ENCODE peak calls at places on chromosomes 11 and 22, in seven cellular contexts. One of them, this sample, is unnamed.
A peak's percentile ranks its signal among the peaks of the same experiment; 100 is the strongest.

GRCh38 chr11:114209904-114210303 is 86.3 kb upstream of the NNMT start:
- DNase-seq in dorsolateral prefrontal cortex: no peak
- DNase-seq in activated T-helper 2 cell treated with anti-CD3 and anti-CD28 coated beads, Interferon-gamma antibody, Interleukin-2, Interleukin-4, amounts not matched to agents 10 μg/mL and 5 μg/mL and 100 μg/mL, durations not matched to agents 14 hours and 24 hours and 36 hours: no peak
- DNase-seq in activated gamma-delta T cell treated with Interleukin-2 at 50 U/mL for 16 hours: no peak
- DNase-seq in SK-MEL-5: no peak
- DNase-seq in activated CD4-positive, alpha-beta T cell treated with anti-CD3 and anti-CD28 coated beads, Interleukin-2, amount 50 U/mL, for 4 hours: no peak
- DNase-seq in AG09319: no peak
- DNase-seq in this sample: no peak

GRCh38 chr22:24578355-24579241 is 14.3 kb downstream of the LRRC75B start:
- DNase-seq in activated T-helper 2 cell treated with anti-CD3 and anti-CD28 coated beads, Interferon-gamma antibody, Interleukin-2, Interleukin-4, amounts not matched to agents 10 μg/mL and 5 μg/mL and 100 μg/mL, durations not matched to agents 14 hours and 24 hours and 36 hours: no peak
- DNase-seq in dorsolateral prefrontal cortex: no peak
- DNase-seq in activated gamma-delta T cell treated with Interleukin-2 at 50 U/mL for 16 hours: no peak
- DNase-seq in activated CD4-positive, alpha-beta T cell treated with anti-CD3 and anti-CD28 coated beads, Interleukin-2, amount 50 U/mL, for 4 hours: no peak
- DNase-seq in SK-MEL-5: no peak
- DNase-seq in AG09319: no peak
- DNase-seq in this sample: no peak

GRCh38 chr22:46087816-46088277 is 62.5 kb upstream of the PPARA start:
- DNase-seq in activated gamma-delta T cell treated with Interleukin-2 at 50 U/mL for 16 hours: no peak
- DNase-seq in AG09319: peak; percentile 89
- DNase-seq in activated T-helper 2 cell treated with anti-CD3 and anti-CD28 coated beads, Interferon-gamma antibody, Interleukin-2, Interleukin-4, amounts not matched to agents 10 μg/mL and 5 μg/mL and 100 μg/mL, durations not matched to agents 14 hours and 24 hours and 36 hours: no peak
- DNase-seq in dorsolateral prefrontal cortex: peak; percentile 79
- DNase-seq in SK-MEL-5: peak; percentile 26
- DNase-seq in activated CD4-positive, alpha-beta T cell treated with anti-CD3 and anti-CD28 coated beads, Interleukin-2, amount 50 U/mL, for 4 hours: no peak
- DNase-seq in this sample: peak; percentile 92

GRCh38 chr11:46414466-46414796 is 22.9 kb upstream of the CHRM4 start:
- DNase-seq in activated CD4-positive, alpha-beta T cell treated with anti-CD3 and anti-CD28 coated beads, Interleukin-2, amount 50 U/mL, for 4 hours: no peak
- DNase-seq in activated gamma-delta T cell treated with Interleukin-2 at 50 U/mL for 16 hours: peak; percentile 19
- DNase-seq in SK-MEL-5: no peak
- DNase-seq in activated T-helper 2 cell treated with anti-CD3 and anti-CD28 coated beads, Interferon-gamma antibody, Interleukin-2, Interleukin-4, amounts not matched to agents 10 μg/mL and 5 μg/mL and 100 μg/mL, durations not matched to agents 14 hours and 24 hours and 36 hours: no peak
- DNase-seq in dorsolateral prefrontal cortex: no peak
- DNase-seq in AG09319: no peak
- DNase-seq in this sample: no peak

GRCh38 chr11:45062974-45063635 is 83.3 kb upstream of the PRDM11 start:
- DNase-seq in AG09319: no peak
- DNase-seq in SK-MEL-5: no peak
- DNase-seq in activated gamma-delta T cell treated with Interleukin-2 at 50 U/mL for 16 hours: no peak
- DNase-seq in activated T-helper 2 cell treated with anti-CD3 and anti-CD28 coated beads, Interferon-gamma antibody, Interleukin-2, Interleukin-4, amounts not matched to agents 10 μg/mL and 5 μg/mL and 100 μg/mL, durations not matched to agents 14 hours and 24 hours and 36 hours: no peak
- DNase-seq in activated CD4-positive, alpha-beta T cell treated with anti-CD3 and anti-CD28 coated beads, Interleukin-2, amount 50 U/mL, for 4 hours: no peak
- DNase-seq in dorsolateral prefrontal cortex: no peak
- DNase-seq in this sample: no peak

GRCh38 chr11:72085836-72086475 is 5.3 kb downstream of the LRRC51 start:
- DNase-seq in SK-MEL-5: peak; percentile 90
- DNase-seq in activated T-helper 2 cell treated with anti-CD3 and anti-CD28 coated beads, Interferon-gamma antibody, Interleukin-2, Interleukin-4, amounts not matched to agents 10 μg/mL and 5 μg/mL and 100 μg/mL, durations not matched to agents 14 hours and 24 hours and 36 hours: no peak
- DNase-seq in AG09319: no peak
- DNase-seq in activated CD4-positive, alpha-beta T cell treated with anti-CD3 and anti-CD28 coated beads, Interleukin-2, amount 50 U/mL, for 4 hours: no peak
- DNase-seq in activated gamma-delta T cell treated with Interleukin-2 at 50 U/mL for 16 hours: no peak
- DNase-seq in dorsolateral prefrontal cortex: no peak
- DNase-seq in this sample: no peak

GRCh38 chr11:46183819-46184218 is 62.6 kb upstream of the PHF21A start:
- DNase-seq in AG09319: peak; percentile 5
- DNase-seq in activated gamma-delta T cell treated with Interleukin-2 at 50 U/mL for 16 hours: no peak
- DNase-seq in SK-MEL-5: no peak
- DNase-seq in activated CD4-positive, alpha-beta T cell treated with anti-CD3 and anti-CD28 coated beads, Interleukin-2, amount 50 U/mL, for 4 hours: no peak
- DNase-seq in activated T-helper 2 cell treated with anti-CD3 and anti-CD28 coated beads, Interferon-gamma antibody, Interleukin-2, Interleukin-4, amounts not matched to agents 10 μg/mL and 5 μg/mL and 100 μg/mL, durations not matched to agents 14 hours and 24 hours and 36 hours: no peak
- DNase-seq in dorsolateral prefrontal cortex: no peak
- DNase-seq in this sample: no peak

GRCh38 chr11:34600339-34601084 is 20.4 kb upstream of the EHF start:
- DNase-seq in activated gamma-delta T cell treated with Interleukin-2 at 50 U/mL for 16 hours: no peak
- DNase-seq in SK-MEL-5: no peak
- DNase-seq in activated CD4-positive, alpha-beta T cell treated with anti-CD3 and anti-CD28 coated beads, Interleukin-2, amount 50 U/mL, for 4 hours: no peak
- DNase-seq in dorsolateral prefrontal cortex: no peak
- DNase-seq in AG09319: no peak
- DNase-seq in activated T-helper 2 cell treated with anti-CD3 and anti-CD28 coated beads, Interferon-gamma antibody, Interleukin-2, Interleukin-4, amounts not matched to agents 10 μg/mL and 5 μg/mL and 100 μg/mL, durations not matched to agents 14 hours and 24 hours and 36 hours: no peak
- DNase-seq in this sample: no peak

GRCh38 chr11:94330789-94331188 is 26.4 kb downstream of the IZUMO1R start:
- DNase-seq in activated CD4-positive, alpha-beta T cell treated with anti-CD3 and anti-CD28 coated beads, Interleukin-2, amount 50 U/mL, for 4 hours: no peak
- DNase-seq in dorsolateral prefrontal cortex: no peak
- DNase-seq in activated T-helper 2 cell treated with anti-CD3 and anti-CD28 coated beads, Interferon-gamma antibody, Interleukin-2, Interleukin-4, amounts not matched to agents 10 μg/mL and 5 μg/mL and 100 μg/mL, durations not matched to agents 14 hours and 24 hours and 36 hours: no peak
- DNase-seq in activated gamma-delta T cell treated with Interleukin-2 at 50 U/mL for 16 hours: no peak
- DNase-seq in AG09319: no peak
- DNase-seq in SK-MEL-5: no peak
- DNase-seq in this sample: no peak

GRCh38 chr11:124108158-124108557 is 7.1 kb upstream of the VWA5A start:
- DNase-seq in AG09319: no peak
- DNase-seq in SK-MEL-5: peak; percentile 56
- DNase-seq in activated gamma-delta T cell treated with Interleukin-2 at 50 U/mL for 16 hours: no peak
- DNase-seq in activated CD4-positive, alpha-beta T cell treated with anti-CD3 and anti-CD28 coated beads, Interleukin-2, amount 50 U/mL, for 4 hours: no peak
- DNase-seq in activated T-helper 2 cell treated with anti-CD3 and anti-CD28 coated beads, Interferon-gamma antibody, Interleukin-2, Interleukin-4, amounts not matched to agents 10 μg/mL and 5 μg/mL and 100 μg/mL, durations not matched to agents 14 hours and 24 hours and 36 hours: no peak
- DNase-seq in dorsolateral prefrontal cortex: no peak
- DNase-seq in this sample: no peak

GRCh38 chr11:100830295-100830694 is 143.2 kb downstream of the ARHGAP42 start:
- DNase-seq in activated CD4-positive, alpha-beta T cell treated with anti-CD3 and anti-CD28 coated beads, Interleukin-2, amount 50 U/mL, for 4 hours: no peak
- DNase-seq in AG09319: no peak
- DNase-seq in activated T-helper 2 cell treated with anti-CD3 and anti-CD28 coated beads, Interferon-gamma antibody, Interleukin-2, Interleukin-4, amounts not matched to agents 10 μg/mL and 5 μg/mL and 100 μg/mL, durations not matched to agents 14 hours and 24 hours and 36 hours: no peak
- DNase-seq in SK-MEL-5: no peak
- DNase-seq in dorsolateral prefrontal cortex: no peak
- DNase-seq in activated gamma-delta T cell treated with Interleukin-2 at 50 U/mL for 16 hours: no peak
- DNase-seq in this sample: no peak

GRCh38 chr11:27409060-27409459 is 46.0 kb upstream of the CCDC34 start:
- DNase-seq in activated gamma-delta T cell treated with Interleukin-2 at 50 U/mL for 16 hours: no peak
- DNase-seq in activated CD4-positive, alpha-beta T cell treated with anti-CD3 and anti-CD28 coated beads, Interleukin-2, amount 50 U/mL, for 4 hours: no peak
- DNase-seq in dorsolateral prefrontal cortex: no peak
- DNase-seq in AG09319: no peak
- DNase-seq in activated T-helper 2 cell treated with anti-CD3 and anti-CD28 coated beads, Interferon-gamma antibody, Interleukin-2, Interleukin-4, amounts not matched to agents 10 μg/mL and 5 μg/mL and 100 μg/mL, durations not matched to agents 14 hours and 24 hours and 36 hours: no peak
- DNase-seq in SK-MEL-5: no peak
- DNase-seq in this sample: no peak

GRCh38 chr11:37223962-37224361 is 625.9 kb upstream of the RAG2 start:
- DNase-seq in activated CD4-positive, alpha-beta T cell treated with anti-CD3 and anti-CD28 coated beads, Interleukin-2, amount 50 U/mL, for 4 hours: no peak
- DNase-seq in dorsolateral prefrontal cortex: no peak
- DNase-seq in activated T-helper 2 cell treated with anti-CD3 and anti-CD28 coated beads, Interferon-gamma antibody, Interleukin-2, Interleukin-4, amounts not matched to agents 10 μg/mL and 5 μg/mL and 100 μg/mL, durations not matched to agents 14 hours and 24 hours and 36 hours: no peak
- DNase-seq in SK-MEL-5: no peak
- DNase-seq in AG09319: no peak
- DNase-seq in activated gamma-delta T cell treated with Interleukin-2 at 50 U/mL for 16 hours: no peak
- DNase-seq in this sample: no peak

GRCh38 chr11:29002816-29003215 is 894.6 kb downstream of the METTL15 start:
- DNase-seq in AG09319: no peak
- DNase-seq in SK-MEL-5: no peak
- DNase-seq in activated gamma-delta T cell treated with Interleukin-2 at 50 U/mL for 16 hours: no peak
- DNase-seq in activated T-helper 2 cell treated with anti-CD3 and anti-CD28 coated beads, Interferon-gamma antibody, Interleukin-2, Interleukin-4, amounts not matched to agents 10 μg/mL and 5 μg/mL and 100 μg/mL, durations not matched to agents 14 hours and 24 hours and 36 hours: no peak
- DNase-seq in activated CD4-positive, alpha-beta T cell treated with anti-CD3 and anti-CD28 coated beads, Interleukin-2, amount 50 U/mL, for 4 hours: no peak
- DNase-seq in dorsolateral prefrontal cortex: no peak
- DNase-seq in this sample: no peak

GRCh38 chr11:46072172-46072964 is 48.9 kb downstream of the PHF21A start:
- DNase-seq in AG09319: peak; percentile 30
- DNase-seq in activated gamma-delta T cell treated with Interleukin-2 at 50 U/mL for 16 hours: no peak
- DNase-seq in activated CD4-positive, alpha-beta T cell treated with anti-CD3 and anti-CD28 coated beads, Interleukin-2, amount 50 U/mL, for 4 hours: no peak
- DNase-seq in activated T-helper 2 cell treated with anti-CD3 and anti-CD28 coated beads, Interferon-gamma antibody, Interleukin-2, Interleukin-4, amounts not matched to agents 10 μg/mL and 5 μg/mL and 100 μg/mL, durations not matched to agents 14 hours and 24 hours and 36 hours: no peak
- DNase-seq in dorsolateral prefrontal cortex: no peak
- DNase-seq in SK-MEL-5: peak; percentile 7
- DNase-seq in this sample: no peak

GRCh38 chr22:47059076-47059475 is 296.6 kb downstream of the TBC1D22A start:
- DNase-seq in activated T-helper 2 cell treated with anti-CD3 and anti-CD28 coated beads, Interferon-gamma antibody, Interleukin-2, Interleukin-4, amounts not matched to agents 10 μg/mL and 5 μg/mL and 100 μg/mL, durations not matched to agents 14 hours and 24 hours and 36 hours: no peak
- DNase-seq in activated CD4-positive, alpha-beta T cell treated with anti-CD3 and anti-CD28 coated beads, Interleukin-2, amount 50 U/mL, for 4 hours: no peak
- DNase-seq in dorsolateral prefrontal cortex: no peak
- DNase-seq in AG09319: no peak
- DNase-seq in SK-MEL-5: no peak
- DNase-seq in activated gamma-delta T cell treated with Interleukin-2 at 50 U/mL for 16 hours: no peak
- DNase-seq in this sample: no peak

GRCh38 chr11:21190181-21190580 is 520.8 kb downstream of the NELL1 start:
- DNase-seq in dorsolateral prefrontal cortex: no peak
- DNase-seq in activated CD4-positive, alpha-beta T cell treated with anti-CD3 and anti-CD28 coated beads, Interleukin-2, amount 50 U/mL, for 4 hours: no peak
- DNase-seq in activated gamma-delta T cell treated with Interleukin-2 at 50 U/mL for 16 hours: no peak
- DNase-seq in AG09319: no peak
- DNase-seq in SK-MEL-5: no peak
- DNase-seq in activated T-helper 2 cell treated with anti-CD3 and anti-CD28 coated beads, Interferon-gamma antibody, Interleukin-2, Interleukin-4, amounts not matched to agents 10 μg/mL and 5 μg/mL and 100 μg/mL, durations not matched to agents 14 hours and 24 hours and 36 hours: no peak
- DNase-seq in this sample: no peak

GRCh38 chr11:107549954-107550285 is 15.6 kb downstream of the ALKBH8 start:
- DNase-seq in activated CD4-positive, alpha-beta T cell treated with anti-CD3 and anti-CD28 coated beads, Interleukin-2, amount 50 U/mL, for 4 hours: no peak
- DNase-seq in SK-MEL-5: no peak
- DNase-seq in activated gamma-delta T cell treated with Interleukin-2 at 50 U/mL for 16 hours: no peak
- DNase-seq in AG09319: no peak
- DNase-seq in activated T-helper 2 cell treated with anti-CD3 and anti-CD28 coated beads, Interferon-gamma antibody, Interleukin-2, Interleukin-4, amounts not matched to agents 10 μg/mL and 5 μg/mL and 100 μg/mL, durations not matched to agents 14 hours and 24 hours and 36 hours: no peak
- DNase-seq in dorsolateral prefrontal cortex: no peak
- DNase-seq in this sample: no peak

GRCh38 chr11:38173671-38174070 is 1575.6 kb upstream of the RAG2 start:
- DNase-seq in AG09319: no peak
- DNase-seq in activated T-helper 2 cell treated with anti-CD3 and anti-CD28 coated beads, Interferon-gamma antibody, Interleukin-2, Interleukin-4, amounts not matched to agents 10 μg/mL and 5 μg/mL and 100 μg/mL, durations not matched to agents 14 hours and 24 hours and 36 hours: no peak
- DNase-seq in dorsolateral prefrontal cortex: no peak
- DNase-seq in activated CD4-positive, alpha-beta T cell treated with anti-CD3 and anti-CD28 coated beads, Interleukin-2, amount 50 U/mL, for 4 hours: no peak
- DNase-seq in activated gamma-delta T cell treated with Interleukin-2 at 50 U/mL for 16 hours: no peak
- DNase-seq in SK-MEL-5: no peak
- DNase-seq in this sample: no peak

GRCh38 chr11:86795962-86796361 is 4.4 kb upstream of the PRSS23 start:
- DNase-seq in SK-MEL-5: no peak
- DNase-seq in activated T-helper 2 cell treated with anti-CD3 and anti-CD28 coated beads, Interferon-gamma antibody, Interleukin-2, Interleukin-4, amounts not matched to agents 10 μg/mL and 5 μg/mL and 100 μg/mL, durations not matched to agents 14 hours and 24 hours and 36 hours: no peak
- DNase-seq in AG09319: no peak
- DNase-seq in activated gamma-delta T cell treated with Interleukin-2 at 50 U/mL for 16 hours: no peak
- DNase-seq in activated CD4-positive, alpha-beta T cell treated with anti-CD3 and anti-CD28 coated beads, Interleukin-2, amount 50 U/mL, for 4 hours: no peak
- DNase-seq in dorsolateral prefrontal cortex: no peak
- DNase-seq in this sample: no peak

GRCh38 chr11:133078591-133079179 is 453.6 kb downstream of the OPCML start:
- DNase-seq in SK-MEL-5: peak; percentile 55
- DNase-seq in dorsolateral prefrontal cortex: peak; percentile 70
- DNase-seq in activated T-helper 2 cell treated with anti-CD3 and anti-CD28 coated beads, Interferon-gamma antibody, Interleukin-2, Interleukin-4, amounts not matched to agents 10 μg/mL and 5 μg/mL and 100 μg/mL, durations not matched to agents 14 hours and 24 hours and 36 hours: no peak
- DNase-seq in activated gamma-delta T cell treated with Interleukin-2 at 50 U/mL for 16 hours: no peak
- DNase-seq in activated CD4-positive, alpha-beta T cell treated with anti-CD3 and anti-CD28 coated beads, Interleukin-2, amount 50 U/mL, for 4 hours: no peak
- DNase-seq in AG09319: no peak
- DNase-seq in this sample: peak; percentile 40

GRCh38 chr11:16883179-16883578 is 131.0 kb downstream of the PLEKHA7 start:
- DNase-seq in activated T-helper 2 cell treated with anti-CD3 and anti-CD28 coated beads, Interferon-gamma antibody, Interleukin-2, Interleukin-4, amounts not matched to agents 10 μg/mL and 5 μg/mL and 100 μg/mL, durations not matched to agents 14 hours and 24 hours and 36 hours: no peak
- DNase-seq in AG09319: no peak
- DNase-seq in dorsolateral prefrontal cortex: no peak
- DNase-seq in SK-MEL-5: peak; percentile 63
- DNase-seq in activated gamma-delta T cell treated with Interleukin-2 at 50 U/mL for 16 hours: no peak
- DNase-seq in activated CD4-positive, alpha-beta T cell treated with anti-CD3 and anti-CD28 coated beads, Interleukin-2, amount 50 U/mL, for 4 hours: no peak
- DNase-seq in this sample: no peak

GRCh38 chr11:61482513-61482912 is 26.0 kb upstream of the LRRC10B start:
- DNase-seq in dorsolateral prefrontal cortex: no peak
- DNase-seq in activated gamma-delta T cell treated with Interleukin-2 at 50 U/mL for 16 hours: no peak
- DNase-seq in activated T-helper 2 cell treated with anti-CD3 and anti-CD28 coated beads, Interferon-gamma antibody, Interleukin-2, Interleukin-4, amounts not matched to agents 10 μg/mL and 5 μg/mL and 100 μg/mL, durations not matched to agents 14 hours and 24 hours and 36 hours: no peak
- DNase-seq in activated CD4-positive, alpha-beta T cell treated with anti-CD3 and anti-CD28 coated beads, Interleukin-2, amount 50 U/mL, for 4 hours: no peak
- DNase-seq in SK-MEL-5: peak; percentile 53
- DNase-seq in AG09319: no peak
- DNase-seq in this sample: no peak

GRCh38 chr22:40042312-40042711 is 47.6 kb downstream of the FAM83F start:
- DNase-seq in AG09319: no peak
- DNase-seq in dorsolateral prefrontal cortex: no peak
- DNase-seq in activated CD4-positive, alpha-beta T cell treated with anti-CD3 and anti-CD28 coated beads, Interleukin-2, amount 50 U/mL, for 4 hours: no peak
- DNase-seq in SK-MEL-5: no peak
- DNase-seq in activated gamma-delta T cell treated with Interleukin-2 at 50 U/mL for 16 hours: no peak
- DNase-seq in activated T-helper 2 cell treated with anti-CD3 and anti-CD28 coated beads, Interferon-gamma antibody, Interleukin-2, Interleukin-4, amounts not matched to agents 10 μg/mL and 5 μg/mL and 100 μg/mL, durations not matched to agents 14 hours and 24 hours and 36 hours: no peak
- DNase-seq in this sample: no peak

GRCh38 chr11:118912742-118913410 is 12.8 kb downstream of the BCL9L start:
- DNase-seq in activated gamma-delta T cell treated with Interleukin-2 at 50 U/mL for 16 hours: no peak
- DNase-seq in AG09319: no peak
- DNase-seq in SK-MEL-5: no peak
- DNase-seq in dorsolateral prefrontal cortex: no peak
- DNase-seq in activated CD4-positive, alpha-beta T cell treated with anti-CD3 and anti-CD28 coated beads, Interleukin-2, amount 50 U/mL, for 4 hours: no peak
- DNase-seq in activated T-helper 2 cell treated with anti-CD3 and anti-CD28 coated beads, Interferon-gamma antibody, Interleukin-2, Interleukin-4, amounts not matched to agents 10 μg/mL and 5 μg/mL and 100 μg/mL, durations not matched to agents 14 hours and 24 hours and 36 hours: no peak
- DNase-seq in this sample: no peak

GRCh38 chr22:36221799-36222751 is 17.3 kb downstream of the APOL2 start:
- DNase-seq in activated CD4-positive, alpha-beta T cell treated with anti-CD3 and anti-CD28 coated beads, Interleukin-2, amount 50 U/mL, for 4 hours: peak; percentile 42
- DNase-seq in AG09319: no peak
- DNase-seq in dorsolateral prefrontal cortex: peak; percentile 72
- DNase-seq in activated T-helper 2 cell treated with anti-CD3 and anti-CD28 coated beads, Interferon-gamma antibody, Interleukin-2, Interleukin-4, amounts not matched to agents 10 μg/mL and 5 μg/mL and 100 μg/mL, durations not matched to agents 14 hours and 24 hours and 36 hours: no peak
- DNase-seq in activated gamma-delta T cell treated with Interleukin-2 at 50 U/mL for 16 hours: peak; percentile 47
- DNase-seq in SK-MEL-5: peak; percentile 51
- DNase-seq in this sample: peak; percentile 5

GRCh38 chr22:41482319-41482935 is 13.5 kb downstream of the ACO2 start:
- DNase-seq in AG09319: no peak
- DNase-seq in activated T-helper 2 cell treated with anti-CD3 and anti-CD28 coated beads, Interferon-gamma antibody, Interleukin-2, Interleukin-4, amounts not matched to agents 10 μg/mL and 5 μg/mL and 100 μg/mL, durations not matched to agents 14 hours and 24 hours and 36 hours: no peak
- DNase-seq in activated CD4-positive, alpha-beta T cell treated with anti-CD3 and anti-CD28 coated beads, Interleukin-2, amount 50 U/mL, for 4 hours: no peak
- DNase-seq in activated gamma-delta T cell treated with Interleukin-2 at 50 U/mL for 16 hours: no peak
- DNase-seq in dorsolateral prefrontal cortex: no peak
- DNase-seq in SK-MEL-5: no peak
- DNase-seq in this sample: no peak

GRCh38 chr11:19727246-19727645 is 14.6 kb downstream of the NAV2 start:
- DNase-seq in dorsolateral prefrontal cortex: peak; percentile 50
- DNase-seq in SK-MEL-5: peak; percentile 46
- DNase-seq in activated gamma-delta T cell treated with Interleukin-2 at 50 U/mL for 16 hours: no peak
- DNase-seq in activated CD4-positive, alpha-beta T cell treated with anti-CD3 and anti-CD28 coated beads, Interleukin-2, amount 50 U/mL, for 4 hours: no peak
- DNase-seq in AG09319: peak; percentile 44
- DNase-seq in activated T-helper 2 cell treated with anti-CD3 and anti-CD28 coated beads, Interferon-gamma antibody, Interleukin-2, Interleukin-4, amounts not matched to agents 10 μg/mL and 5 μg/mL and 100 μg/mL, durations not matched to agents 14 hours and 24 hours and 36 hours: no peak
- DNase-seq in this sample: no peak

This sample was measured in nucleus accumbens.